ENCODE peak calls at places on chromosomes 4 and X, in four cellular contexts. E is glomerular endothelial cell, K is GM13976, R is mesothelial cell of epicardium. G is an unnamed sample.

GRCh38 chr4:45693746-45694145 is 430.1 kb downstream of the GABRG1 start:
- DNase-seq in K (no peak), E (no peak), R (no peak), G (no peak)

GRCh38 chr4:75549019-75549418 is 6.8 kb upstream of the ODAPH start:
- DNase-seq in R (no peak), E (no peak), K (no peak), G (no peak)

GRCh38 chr4:122712782-122713181 is 19.7 kb upstream of the BBS12 start:
- DNase-seq in K (no peak), R (no peak), E (no peak), G (no peak)

GRCh38 chr4:3255611-3256186 is 6.7 kb downstream of the MSANTD1 start:
- DNase-seq in R (peak; percentile 33), E (no peak), K (no peak), G (no peak)

GRCh38 chr4:16721618-16722291 is 176.7 kb downstream of the LDB2 start:
- DNase-seq in E (no peak), K (no peak), R (no peak), G (no peak)

GRCh38 chr4:4672397-4672796 is 130.5 kb upstream of the STX18 start:
- DNase-seq in E (no peak), K (no peak), R (no peak), G (no peak)

GRCh38 chrX:39645059-39645895 is 452.5 kb downstream of the BCOR start:
- DNase-seq in E (peak; percentile 2), R (peak; percentile 48), K (no peak), G (no peak)

GRCh38 chrX:72269671-72270251 is 7.3 kb downstream of the RPS4X start:
- DNase-seq in K (no peak), R (no peak), E (no peak), G (no peak)

GRCh38 chr4:6900181-6900812 is 9.3 kb upstream of the TBC1D14 start:
- DNase-seq in R (no peak), E (no peak), K (peak; percentile 28), G (no peak)

GRCh38 chr4:79178770-79179169 is 147.1 kb downstream of the NAA11 start:
- DNase-seq in E (no peak), R (no peak), K (no peak), G (no peak)

GRCh38 chr4:4727536-4727935 is 131.9 kb upstream of the MSX1 start:
- DNase-seq in R (no peak), E (no peak), K (no peak), G (no peak)

GRCh38 chr4:109207060-109207459 is 95.4 kb downstream of the COL25A1 start:
- DNase-seq in E (no peak), R (no peak), K (no peak), G (no peak)

GRCh38 chr4:74480267-74480666 is 35.3 kb downstream of the AREG start:
- DNase-seq in R (no peak), K (no peak), E (no peak), G (no peak)

GRCh38 chr4:98572697-98573096 is 85.7 kb downstream of the TSPAN5 start:
- DNase-seq in K (no peak), E (no peak), R (no peak), G (no peak)

GRCh38 chrX:84188320-84188834 is 378 bp upstream of the RPS6KA6 start:
- DNase-seq in K (peak; percentile 45), R (peak; percentile 62), E (no peak), G (peak; percentile 33)

GRCh38 chrX:19865567-19866363 is 21.6 kb downstream of the SH3KBP1 start:
- DNase-seq in K (no peak), E (no peak), R (no peak), G (no peak)

GRCh38 chr4:5708171-5708828 is at the start of gene EVC2:
- DNase-seq in E (no peak), R (peak; percentile 81), K (no peak), G (peak; percentile 33)

GRCh38 chrX:32448320-32448719 is 763.0 kb downstream of the DMD start:
- DNase-seq in K (peak; percentile 1), E (no peak), R (no peak), G (no peak)

GRCh38 chr4:85672116-85672515 is 197.2 kb downstream of the ARHGAP24 start:
- DNase-seq in R (no peak), E (no peak), K (no peak), G (no peak)

G was measured in frontal cortex.